ENCODE peak calls at places on chromosome 11, in nine cellular contexts. T is A549, L is GM10248, M is MCF 10A, D is upper lobe of left lung, H is bronchial epithelial cell, Q is choroid plexus epithelial cell, E is astrocyte of the cerebellum, U is gastrocnemius medialis. K is an unnamed sample.

GRCh38 chr11:118699508-118700220 is 20.2 kb upstream of the TREH start:
- DNase-seq in T (no peak), L (no peak), M (no peak), D (no peak), H (no peak), Q (no peak), E (no peak), U (no peak), K (no peak)

GRCh38 chr11:83571301-83571700 is 285.1 kb upstream of the CCDC90B start:
- DNase-seq in T (no peak), L (no peak), M (peak; percentile 5), D (no peak), H (peak; percentile 59), Q (peak; percentile 38), E (no peak), U (no peak), K (no peak)

GRCh38 chr11:81792416-81792815 is 941.2 kb downstream of the FAM181B start:
- DNase-seq in T (no peak), L (no peak), M (no peak), D (no peak), H (no peak), Q (no peak), E (peak; percentile 54), U (no peak), K (no peak)

GRCh38 chr11:118156531-118157185 is 4.0 kb upstream of the SCN4B start:
- DNase-seq in T (peak; percentile 26), L (no peak), M (no peak), D (no peak), H (no peak), Q (no peak), E (no peak), U (peak; percentile 35), K (no peak)

GRCh38 chr11:75195164-75195962 is 44.5 kb downstream of the SLCO2B1 start:
- DNase-seq in T (no peak), L (no peak), M (peak; percentile 49), D (no peak), H (no peak), Q (no peak), E (no peak), U (peak; percentile 58), K (no peak)

GRCh38 chr11:11555228-11555627 is 66.6 kb downstream of the GALNT18 start:
- DNase-seq in T (no peak), L (no peak), M (no peak), D (no peak), H (no peak), Q (no peak), E (no peak), U (no peak), K (no peak)

GRCh38 chr11:70828498-70829159 is 423.7 kb downstream of the SHANK2 start:
- DNase-seq in T (no peak), L (no peak), M (no peak), D (peak; percentile 81), H (no peak), Q (no peak), E (no peak), U (no peak), K (no peak)

GRCh38 chr11:34758262-34758661 is 137.4 kb downstream of the EHF start:
- DNase-seq in T (no peak), L (no peak), M (no peak), D (no peak), H (no peak), Q (peak; percentile 23), E (no peak), U (peak; percentile 25), K (no peak)

GRCh38 chr11:69377029-69377952 is 83.3 kb downstream of the MYEOV start:
- DNase-seq in T (no peak), L (no peak), M (peak; percentile 76), D (no peak), H (peak; percentile 88), Q (no peak), E (no peak), U (no peak), K (no peak)

GRCh38 chr11:11569936-11570491 is 51.8 kb downstream of the GALNT18 start:
- DNase-seq in T (no peak), L (no peak), M (peak; percentile 69), D (peak; percentile 51), H (peak; percentile 79), Q (no peak), E (no peak), U (peak; percentile 40), K (no peak)

GRCh38 chr11:93729129-93729616 is 12.1 kb downstream of the TAF1D start:
- DNase-seq in T (no peak), L (no peak), M (no peak), D (no peak), H (no peak), Q (no peak), E (no peak), U (no peak), K (no peak)

GRCh38 chr11:70314730-70315129 is 44.2 kb downstream of the PPFIA1 start:
- DNase-seq in T (no peak), L (no peak), M (no peak), D (no peak), H (no peak), Q (no peak), E (no peak), U (no peak), K (peak; percentile 18)

GRCh38 chr11:126191379-126192073 is 19.9 kb downstream of the RPUSD4 start:
- DNase-seq in T (no peak), L (no peak), M (no peak), D (no peak), H (no peak), Q (no peak), E (no peak), U (no peak), K (no peak)

GRCh38 chr11:35216962-35217667 is 78.1 kb downstream of the CD44 start:
- DNase-seq in T (no peak), L (no peak), M (peak; percentile 13), D (no peak), H (peak; percentile 38), Q (peak; percentile 35), E (no peak), U (no peak), K (no peak)

GRCh38 chr11:61971177-61972111 is 4.0 kb upstream of the FTH1 start:
- DNase-seq in T (peak; percentile 88), L (peak; percentile 70), M (peak; percentile 98), D (peak; percentile 90), H (peak; percentile 88), Q (peak; percentile 100), E (peak; percentile 97), U (peak; percentile 98), K (peak; percentile 22)

GRCh38 chr11:88507771-88508557 is 170.4 kb upstream of the CTSC start:
- DNase-seq in T (no peak), L (no peak), M (no peak), D (no peak), H (no peak), Q (no peak), E (no peak), U (no peak), K (no peak)

GRCh38 chr11:47395225-47396048 is 13.0 kb upstream of the SLC39A13 start:
- DNase-seq in T (no peak), L (no peak), M (no peak), D (peak; percentile 85), H (no peak), Q (no peak), E (no peak), U (no peak), K (peak; percentile 43)

GRCh38 chr11:128422576-128423370 is 164.6 kb downstream of the ETS1 start:
- DNase-seq in T (no peak), L (no peak), M (no peak), D (peak; percentile 42), H (no peak), Q (no peak), E (no peak), U (peak; percentile 30), K (peak; percentile 42)

GRCh38 chr11:117771197-117771596 is 25.8 kb downstream of the DSCAML1 start:
- DNase-seq in T (no peak), L (no peak), M (no peak), D (no peak), H (no peak), Q (no peak), E (no peak), U (no peak), K (no peak)

GRCh38 chr11:2549080-2549479 is 104.3 kb downstream of the KCNQ1 start:
- DNase-seq in T (no peak), L (no peak), M (no peak), D (peak; percentile 35), H (no peak), Q (no peak), E (no peak), U (no peak), K (no peak)

GRCh38 chr11:46308632-46309419 is 31.4 kb downstream of the CREB3L1 start:
- DNase-seq in T (peak; percentile 91), L (peak; percentile 83), M (peak; percentile 68), D (peak; percentile 92), H (peak; percentile 46), Q (peak; percentile 75), E (peak; percentile 55), U (peak; percentile 66), K (peak; percentile 42)
- TF ChIP-seq CTCF in T (peak; percentile 90), L (peak; percentile 89), M (peak; percentile 86), D (peak; percentile 86), H (peak; percentile 87), Q (peak; percentile 89), E (peak; percentile 86), U (peak; percentile 90), K (no peak)

GRCh38 chr11:66851698-66852465 is 5.0 kb upstream of the LRFN4 start:
- DNase-seq in T (no peak), L (no peak), M (no peak), D (peak; percentile 76), H (no peak), Q (no peak), E (no peak), U (peak; percentile 10), K (no peak)
- TF ChIP-seq CTCF in T (no peak), L (peak; percentile 20), M (no peak), D (no peak), H (peak; percentile 25), Q (peak; percentile 27), E (no peak), U (no peak), K (no peak)

GRCh38 chr11:78957481-78958245 is 383.0 kb upstream of the NARS2 start:
- DNase-seq in T (no peak), L (no peak), M (peak; percentile 4), D (no peak), H (peak; percentile 73), Q (peak; percentile 29), E (no peak), U (no peak), K (no peak)

GRCh38 chr11:78961938-78962701 is 387.5 kb upstream of the NARS2 start:
- DNase-seq in T (no peak), L (no peak), M (no peak), D (peak; percentile 70), H (no peak), Q (peak; percentile 36), E (peak; percentile 18), U (no peak), K (no peak)

GRCh38 chr11:78958444-78958843 is 383.8 kb upstream of the NARS2 start:
- DNase-seq in T (no peak), L (no peak), M (no peak), D (no peak), H (no peak), Q (no peak), E (no peak), U (no peak), K (no peak)

GRCh38 chr11:78961186-78961782 is 386.6 kb upstream of the NARS2 start:
- DNase-seq in T (no peak), L (no peak), M (peak; percentile 81), D (peak; percentile 27), H (peak; percentile 85), Q (peak; percentile 59), E (peak; percentile 9), U (peak; percentile 17), K (no peak)
- TF ChIP-seq CTCF in T (peak; percentile 27), L (no peak), M (peak; percentile 59), D (peak; percentile 33), H (peak; percentile 85), Q (peak; percentile 72), E (peak; percentile 63), U (peak; percentile 32), K (no peak)

GRCh38 chr11:107591098-107591445 is at the start of gene ELMOD1:
- DNase-seq in T (peak; percentile 50), L (peak; percentile 67), M (peak; percentile 15), D (peak; percentile 91), H (no peak), Q (peak; percentile 12), E (no peak), U (peak; percentile 40), K (peak; percentile 25)
- TF ChIP-seq CTCF in T (no peak), L (no peak), M (no peak), D (no peak), H (peak; percentile 31), Q (no peak), E (no peak), U (peak; percentile 28), K (no peak)

K was measured in activated B cell treated with CpG ODN at 0.5 μM for 24 hours.